ENCODE peak calls at places on chromosome 21, in six cellular contexts. W is progenitor cell of endocrine pancreas, C is SW 1271, N is SHP77, J is AG08396, Z is A172. L is an unnamed sample.

GRCh38 chr21:22552390-22552789 is 1554.2 kb downstream of the NCAM2 start:
- DNase-seq in Z (no peak), N (no peak), C (no peak), J (no peak), W (no peak), L (no peak)

GRCh38 chr21:42237577-42237976 is 18.6 kb downstream of the ABCG1 start:
- DNase-seq in C (no peak), J (no peak), W (no peak), N (no peak), Z (no peak), L (no peak)

GRCh38 chr21:42793774-42794173 is 85.6 kb downstream of the WDR4 start:
- DNase-seq in J (no peak), N (no peak), Z (no peak), W (no peak), C (no peak), L (no peak)

GRCh38 chr21:45069711-45070110 is 4.7 kb upstream of the ADARB1 start:
- DNase-seq in C (no peak), Z (no peak), W (no peak), J (no peak), N (no peak), L (no peak)

GRCh38 chr21:33266784-33267135 is 593 bp downstream of the IL10RB start:
- DNase-seq in J (peak), N (no peak), Z (no peak), W (no peak), C (no peak), L (no peak)

GRCh38 chr21:8989883-8990325 is 1531.5 kb upstream of the TPTE start:
- DNase-seq in Z (peak), W (no peak), N (peak), J (no peak), C (no peak), L (no peak)

GRCh38 chr21:41957991-41958766 is 4.4 kb upstream of the C2CD2 start:
- DNase-seq in C (peak), Z (peak), W (no peak), J (peak), N (peak), L (peak)

GRCh38 chr21:46122758-46123683 is 25.1 kb downstream of the COL6A2 start:
- DNase-seq in J (no peak), W (no peak), C (no peak), Z (no peak), N (no peak), L (no peak)

GRCh38 chr21:34886554-34887385 is 162.3 kb downstream of the RUNX1 start:
- DNase-seq in Z (peak), C (peak), W (no peak), N (no peak), J (peak), L (no peak)

GRCh38 chr21:33643658-33644311 is 1.5 kb downstream of the ITSN1 start:
- DNase-seq in Z (peak), N (no peak), J (peak), C (no peak), W (no peak), L (no peak)

GRCh38 chr21:34648739-34649297 is 20.0 kb upstream of the CLIC6 start:
- DNase-seq in Z (no peak), N (peak), W (no peak), C (no peak), J (no peak), L (no peak)

GRCh38 chr21:41171210-41171609 is 3.2 kb downstream of the BACE2 start:
- DNase-seq in W (no peak), N (no peak), C (no peak), Z (peak), J (no peak), L (no peak)

GRCh38 chr21:45511007-45511406 is 31.2 kb downstream of the SLC19A1 start:
- DNase-seq in C (no peak), N (no peak), Z (no peak), W (no peak), J (no peak), L (no peak)

GRCh38 chr21:42534361-42534900 is 20.8 kb downstream of the SLC37A1 start:
- DNase-seq in W (no peak), Z (no peak), J (no peak), N (no peak), C (no peak), L (no peak)

GRCh38 chr21:32916522-32917099 is 109.1 kb upstream of the OLIG2 start:
- DNase-seq in Z (no peak), N (no peak), W (no peak), J (no peak), C (peak), L (no peak)

GRCh38 chr21:29678616-29679015 is 261.2 kb downstream of the GRIK1 start:
- DNase-seq in N (no peak), W (no peak), C (no peak), Z (no peak), J (no peak), L (no peak)

GRCh38 chr21:28392436-28392835 is 600.2 kb downstream of the LTN1 start:
- DNase-seq in C (no peak), W (no peak), N (no peak), Z (no peak), J (no peak), L (no peak)

GRCh38 chr21:45824546-45825208 is 156.9 kb upstream of the COL6A1 start:
- DNase-seq in N (no peak), Z (no peak), C (no peak), W (no peak), J (no peak), L (no peak)

L was measured in glomerular endothelial cell.